ENCODE peak calls at places on chromosome 10, in four cellular contexts. I, V, H and G are unnamed samples.
A peak's percentile ranks its signal among the peaks of the same experiment; 100 is the strongest.

GRCh38 chr10:60970526-60970925 is 26.5 kb upstream of the RHOBTB1 start:
- DNase-seq in V (no peak), I (no peak), H (no peak), G (no peak)

GRCh38 chr10:38025283-38025682 is 14.8 kb downstream of the ZNF33A start:
- DNase-seq in I (no peak), H (no peak), V (no peak), G (no peak)

GRCh38 chr10:7000063-7000462 is 410.8 kb downstream of the SFMBT2 start:
- DNase-seq in V (no peak), H (no peak), I (no peak), G (no peak)

GRCh38 chr10:13994932-13995331 is 335.8 kb downstream of the FRMD4A start:
- DNase-seq in H (no peak), V (no peak), I (no peak), G (no peak)

GRCh38 chr10:3140280-3140679 is 32.3 kb downstream of the PITRM1 start:
- DNase-seq in H (no peak), V (no peak), I (no peak), G (no peak)

GRCh38 chr10:116961305-116962251 is 43.4 kb downstream of the SHTN1 start:
- DNase-seq in V (no peak), I (no peak), H (no peak), G (no peak)

GRCh38 chr10:124204726-124205125 is 111.3 kb upstream of the CHST15 start:
- DNase-seq in I (no peak), H (no peak), V (no peak), G (no peak)

GRCh38 chr10:78551184-78552005 is 517.4 kb upstream of the ZMIZ1 start:
- DNase-seq in V (no peak), I (no peak), H (no peak), G (no peak)

GRCh38 chr10:18094332-18094731 is 45.9 kb upstream of the CACNB2 start:
- DNase-seq in V (no peak), H (no peak), I (no peak), G (no peak)

GRCh38 chr10:11424456-11425287 is 186.8 kb downstream of the USP6NL start:
- DNase-seq in I (peak; percentile 73), V (no peak), H (peak; percentile 22), G (peak; percentile 44)

GRCh38 chr10:5611899-5612680 is 54.3 kb downstream of the ASB13 start:
- DNase-seq in H (no peak), I (no peak), V (no peak), G (no peak)

GRCh38 chr10:22252286-22252800 is 34.5 kb upstream of the EBLN1 start:
- DNase-seq in I (peak; percentile 58), V (no peak), H (peak; percentile 33), G (no peak)

GRCh38 chr10:131982185-131982756 is 548 bp upstream of the BNIP3 start:
- DNase-seq in I (no peak), V (no peak), H (no peak), G (no peak)

GRCh38 chr10:131959841-131960240 is 21.9 kb downstream of the BNIP3 start:
- DNase-seq in H (no peak), V (no peak), I (no peak), G (no peak)

GRCh38 chr10:97277551-97277950 is 14.9 kb downstream of the ARHGAP19 start:
- DNase-seq in I (no peak), V (no peak), H (no peak), G (no peak)

GRCh38 chr10:26729395-26729794 is 31.9 kb downstream of the PDSS1 start:
- DNase-seq in V (no peak), I (no peak), H (no peak), G (no peak)

GRCh38 chr10:58335306-58336005 is 650 bp downstream of the UBE2D1 start:
- DNase-seq in V (no peak), I (peak; percentile 25), H (peak; percentile 16), G (no peak)

DNA sequence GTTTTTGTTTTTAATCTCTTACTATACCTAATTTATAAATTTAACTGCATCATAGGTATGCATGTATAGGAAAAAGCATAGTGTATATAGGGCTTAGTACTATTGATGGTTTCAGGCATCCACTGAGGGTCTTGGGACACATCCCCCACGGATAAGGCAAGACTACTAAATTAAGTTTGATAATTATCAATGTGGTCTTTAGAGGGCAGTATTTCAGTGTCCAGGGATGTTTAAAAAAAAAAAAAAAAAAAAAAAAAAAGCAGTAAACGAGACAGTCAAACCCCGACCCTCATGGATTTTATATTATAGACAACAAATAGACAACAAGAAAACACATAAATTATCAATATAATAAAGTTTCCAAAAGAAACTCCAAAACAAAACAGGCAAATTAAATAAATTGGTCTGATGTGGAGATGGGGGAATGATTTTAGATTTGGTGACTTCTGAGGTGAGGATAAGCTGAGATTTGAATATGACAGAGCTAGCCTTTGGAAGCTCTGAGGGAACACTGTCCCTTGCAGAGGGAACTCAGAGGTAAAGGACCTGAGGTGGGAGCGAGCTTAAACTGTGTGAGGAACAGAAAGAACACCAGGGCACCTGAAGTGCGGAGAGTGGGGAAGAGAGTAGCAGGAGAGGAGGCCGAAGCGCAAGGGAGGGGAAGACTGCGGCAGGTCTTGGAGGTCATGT is 14.8 kb downstream of the ACSM6 start:
- DNase-seq in H (no peak), I (no peak), V (no peak), G (no peak)
- TF ChIP-seq CTCF in H (peak; percentile 49), I (peak; percentile 25), V (peak; percentile 12), G (peak; percentile 24)

GRCh38 chr10:36349445-36350063 is 707.5 kb upstream of the FZD8 start:
- DNase-seq in I (no peak), H (no peak), V (peak; percentile 68), G (no peak)
- TF ChIP-seq CTCF in I (no peak), H (no peak), V (no peak), G (no peak)

GRCh38 chr10:101047961-101048892 is 13.6 kb upstream of the KAZALD1 start:
- DNase-seq in I (no peak), H (peak; percentile 41), V (no peak), G (no peak)
- TF ChIP-seq CTCF in I (no peak), H (peak; percentile 52), V (no peak), G (no peak)

GRCh38 chr10:12975266-12975665 is 26.2 kb downstream of the CCDC3 start:
- DNase-seq in H (no peak), V (no peak), I (no peak), G (no peak)
- TF ChIP-seq CTCF in H (peak; percentile 44), V (no peak), I (no peak), G (no peak)

GRCh38 chr10:59684006-59684405 is 25.6 kb downstream of the SLC16A9 start:
- DNase-seq in V (no peak), H (no peak), I (no peak), G (no peak)
- TF ChIP-seq CTCF in V (no peak), H (no peak), I (no peak), G (no peak)

DNA sequence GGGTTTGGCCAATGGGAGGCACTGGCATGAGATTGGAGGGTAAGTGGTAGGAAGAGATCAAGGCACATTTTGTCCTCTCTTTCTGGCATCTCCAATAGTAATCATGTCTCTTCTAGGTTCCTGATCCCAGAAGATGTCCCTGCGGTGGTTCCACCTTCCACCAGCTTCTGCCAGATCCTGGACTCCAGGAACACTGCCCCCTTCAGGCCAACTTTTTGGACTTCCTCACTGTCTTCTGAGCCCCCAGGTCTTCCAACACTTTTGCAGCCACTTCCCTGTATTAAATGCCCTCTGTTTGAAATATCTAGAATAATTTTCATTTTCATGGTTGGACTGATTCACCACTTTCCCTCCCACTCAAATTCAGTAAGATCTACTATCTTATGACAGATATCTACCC is 60.9 kb downstream of the BAMBI start:
- DNase-seq in V (no peak), I (no peak), H (no peak), G (no peak)
- TF ChIP-seq CTCF in V (no peak), I (no peak), H (peak; percentile 16), G (no peak)

GRCh38 chr10:88835910-88836221 is 15.8 kb downstream of the ANKRD22 start:
- DNase-seq in V (no peak), H (no peak), I (no peak), G (no peak)

GRCh38 chr10:88840104-88840503 is 11.5 kb downstream of the ANKRD22 start:
- DNase-seq in V (no peak), H (no peak), I (no peak), G (no peak)

GRCh38 chr10:88840881-88841280 is 10.8 kb downstream of the ANKRD22 start:
- DNase-seq in H (no peak), V (no peak), I (peak; percentile 17), G (no peak)

GRCh38 chr10:88841316-88842111 is 10.1 kb downstream of the ANKRD22 start:
- DNase-seq in I (peak; percentile 42), V (no peak), H (no peak), G (no peak)

GRCh38 chr10:88838766-88839165 is 12.9 kb downstream of the ANKRD22 start:
- DNase-seq in V (no peak), H (no peak), I (no peak), G (no peak)
- TF ChIP-seq CTCF in V (no peak), H (no peak), I (no peak), G (no peak)